ENCODE peak calls at places on chromosome 9, in ten cellular contexts. N, C, L, M, D, Z, S, X, P and G are unnamed samples.

GRCh38 chr9:114844766-114845165 is 38.9 kb upstream of the TNFSF15 start:
- DNase-seq in P (no peak), M (no peak), Z (no peak), S (no peak), D (no peak), L (no peak), N (no peak), C (no peak), X (no peak), G (no peak)

GRCh38 chr9:90894956-90895687 is 93.5 kb downstream of the SYK start:
- DNase-seq in N (no peak), L (peak; percentile 17), S (peak; percentile 50), Z (no peak), M (peak; percentile 18), D (no peak), X (no peak), P (no peak), C (peak; percentile 28), G (peak; percentile 45)

GRCh38 chr9:81462759-81463158 is 226.6 kb downstream of the TLE1 start:
- DNase-seq in D (no peak), Z (no peak), M (peak; percentile 16), C (no peak), P (no peak), X (no peak), N (no peak), L (no peak), S (no peak), G (no peak)

GRCh38 chr9:77276799-77277198 is 99.5 kb downstream of the VPS13A start:
- DNase-seq in Z (no peak), X (no peak), M (no peak), P (no peak), D (no peak), C (no peak), S (no peak), L (no peak), N (no peak), G (no peak)

GRCh38 chr9:129242971-129243561 is 65.0 kb upstream of the IER5L start:
- DNase-seq in D (no peak), P (no peak), M (peak; percentile 14), S (no peak), L (peak; percentile 43), C (peak; percentile 34), Z (no peak), N (no peak), X (no peak), G (no peak)

GRCh38 chr9:112819635-112820496 is 69.3 kb downstream of the SNX30 start:
- DNase-seq in P (no peak), S (peak; percentile 34), D (peak; percentile 52), L (peak; percentile 66), X (no peak), Z (peak; percentile 16), N (no peak), C (peak; percentile 72), M (peak; percentile 83), G (peak; percentile 36)

GRCh38 chr9:5040730-5041389 is 55.8 kb downstream of the JAK2 start:
- DNase-seq in D (no peak), C (no peak), N (no peak), M (no peak), S (no peak), L (no peak), P (no peak), Z (no peak), X (no peak), G (no peak)

GRCh38 chr9:123353984-123354591 is 1.9 kb upstream of the CRB2 start:
- DNase-seq in P (peak; percentile 92), D (peak; percentile 71), C (peak; percentile 73), N (peak; percentile 57), Z (peak; percentile 32), L (peak; percentile 83), M (peak; percentile 56), S (peak; percentile 92), X (no peak), G (peak; percentile 91)

GRCh38 chr9:112226091-112226490 is 51.0 kb upstream of the SUSD1 start:
- DNase-seq in L (no peak), N (no peak), D (no peak), M (no peak), C (no peak), S (no peak), X (no peak), P (no peak), Z (no peak), G (no peak)

GRCh38 chr9:131530546-131530929 is 525 bp downstream of the UCK1 start:
- DNase-seq in L (peak; percentile 57), X (no peak), P (no peak), C (peak; percentile 65), N (no peak), S (peak; percentile 57), Z (no peak), M (peak; percentile 38), D (no peak), G (peak; percentile 62)

GRCh38 chr9:121312169-121312568 is 44.2 kb downstream of the GSN start:
- DNase-seq in N (no peak), S (peak; percentile 6), D (no peak), C (no peak), L (no peak), Z (no peak), M (no peak), X (no peak), P (no peak), G (no peak)